ENCODE peak calls at places on chromosomes 3 and 15, in six cellular contexts. H is activated T-cell treated with anti-CD3 and anti-CD28 coated beads for 48 hours, Z is NCI-H446, Y is T-helper 17 cell, K is NCI-H774, C is hepatocyte. F is an unnamed sample.

GRCh38 chr3:106299300-106300098 is 430.7 kb upstream of the CBLB start:
- DNase-seq in Y (no peak), C (no peak), Z (no peak), K (no peak), H (no peak), F (peak; percentile 19)

GRCh38 chr15:42490246-42490742 is 647 bp downstream of the ZNF106 start:
- DNase-seq in H (no peak), Z (no peak), K (no peak), Y (no peak), C (no peak), F (peak; percentile 7)

GRCh38 chr3:197516517-197516889 is 39.3 kb downstream of the BDH1 start:
- DNase-seq in H (peak; percentile 38), Z (no peak), K (no peak), C (peak; percentile 87), Y (no peak), F (peak; percentile 100)

GRCh38 chr15:85781099-85781498 is 13.6 kb downstream of the KLHL25 start:
- DNase-seq in Z (no peak), Y (no peak), H (no peak), K (no peak), C (no peak), F (no peak)

GRCh38 chr15:28901987-28902745 is 16.4 kb downstream of the APBA2 start:
- DNase-seq in H (no peak), Z (no peak), C (no peak), Y (no peak), K (no peak), F (no peak)

GRCh38 chr3:132268956-132269355 is 48.3 kb upstream of the ACP3 start:
- DNase-seq in H (no peak), K (no peak), C (peak; percentile 26), Z (no peak), Y (no peak), F (peak; percentile 60)

GRCh38 chr3:124923833-124924232 is 10.7 kb downstream of the MUC13 start:
- DNase-seq in Z (no peak), C (no peak), H (no peak), K (no peak), Y (no peak), F (peak; percentile 8)

GRCh38 chr3:184993394-184993793 is 159.5 kb downstream of the C3orf70 start:
- DNase-seq in K (no peak), C (no peak), Y (no peak), H (no peak), Z (no peak), F (no peak)

GRCh38 chr3:177835917-177836316 is 638.6 kb upstream of the TBL1XR1 start:
- DNase-seq in K (no peak), H (no peak), Y (no peak), Z (no peak), C (no peak), F (peak; percentile 90)

GRCh38 chr15:64274541-64274940 is 81.4 kb downstream of the CSNK1G1 start:
- DNase-seq in Y (no peak), C (no peak), K (no peak), H (no peak), Z (no peak), F (no peak)

GRCh38 chr3:99542771-99543518 is 95.4 kb upstream of the COL8A1 start:
- DNase-seq in C (no peak), Z (no peak), H (no peak), K (no peak), Y (no peak), F (peak; percentile 90)

GRCh38 chr15:49372366-49372765 is 50.7 kb upstream of the FGF7 start:
- DNase-seq in Z (no peak), K (no peak), C (no peak), Y (no peak), H (no peak), F (no peak)

GRCh38 chr3:54360320-54360719 is 238.0 kb downstream of the CACNA2D3 start:
- DNase-seq in C (no peak), Y (no peak), H (no peak), K (no peak), Z (no peak), F (no peak)

GRCh38 chr15:94674251-94674650 is 442.9 kb downstream of the MCTP2 start:
- DNase-seq in K (no peak), C (no peak), Z (no peak), H (no peak), Y (no peak), F (peak; percentile 93)

GRCh38 chr3:38307599-38307998 is 25.5 kb downstream of the SLC22A14 start:
- DNase-seq in K (no peak), C (no peak), Z (no peak), H (no peak), Y (no peak), F (no peak)

GRCh38 chr3:37904614-37905047 is 43.0 kb downstream of the CTDSPL start:
- DNase-seq in K (no peak), C (no peak), Y (no peak), Z (no peak), H (no peak), F (peak; percentile 27)

GRCh38 chr3:123072152-123072551 is 5.3 kb downstream of the PDIA5 start:
- DNase-seq in Y (no peak), Z (no peak), C (no peak), H (no peak), K (no peak), F (no peak)

GRCh38 chr3:33046521-33046920 is 50.4 kb downstream of the GLB1 start:
- DNase-seq in K (no peak), Y (no peak), H (no peak), C (no peak), Z (no peak), F (no peak)

F was measured in epithelial cell of esophagus.